ENCODE peak calls at places on chromosome 9, in six cellular contexts. One of them, this sample, is unnamed.

GRCh38 chr9:115359011-115359780 is 241.2 kb upstream of the TNC start:
- DNase-seq in effector CD4-positive, alpha-beta T cell: no peak
- DNase-seq in dorsolateral prefrontal cortex: no peak
- DNase-seq in anterior cingulate cortex: no peak
- DNase-seq in GDM1: no peak
- DNase-seq in fibroblast of the conjunctiva: no peak
- DNase-seq in this sample: no peak

GRCh38 chr9:106859957-106860715 is 2.8 kb upstream of the ZNF462 start:
- DNase-seq in effector CD4-positive, alpha-beta T cell: no peak
- DNase-seq in GDM1: no peak
- DNase-seq in fibroblast of the conjunctiva: no peak
- DNase-seq in dorsolateral prefrontal cortex: no peak
- DNase-seq in anterior cingulate cortex: no peak
- DNase-seq in this sample: no peak

GRCh38 chr9:134052491-134052890 is 15.3 kb downstream of the BRD3 start:
- DNase-seq in fibroblast of the conjunctiva: no peak
- DNase-seq in dorsolateral prefrontal cortex: no peak
- DNase-seq in effector CD4-positive, alpha-beta T cell: no peak
- DNase-seq in anterior cingulate cortex: no peak
- DNase-seq in GDM1: no peak
- DNase-seq in this sample: no peak

GRCh38 chr9:12846035-12846434 is 71.2 kb downstream of the LURAP1L start:
- DNase-seq in GDM1: no peak
- DNase-seq in fibroblast of the conjunctiva: no peak
- DNase-seq in dorsolateral prefrontal cortex: no peak
- DNase-seq in effector CD4-positive, alpha-beta T cell: no peak
- DNase-seq in anterior cingulate cortex: no peak
- DNase-seq in this sample: no peak

GRCh38 chr9:22986556-22986955 is 539.9 kb downstream of the DMRTA1 start:
- DNase-seq in fibroblast of the conjunctiva: no peak
- DNase-seq in effector CD4-positive, alpha-beta T cell: no peak
- DNase-seq in dorsolateral prefrontal cortex: no peak
- DNase-seq in anterior cingulate cortex: no peak
- DNase-seq in GDM1: no peak
- DNase-seq in this sample: no peak

GRCh38 chr9:136693490-136694162 is 6.4 kb upstream of the AGPAT2 start:
- DNase-seq in GDM1: no peak
- DNase-seq in dorsolateral prefrontal cortex: no peak
- DNase-seq in fibroblast of the conjunctiva: no peak
- DNase-seq in effector CD4-positive, alpha-beta T cell: no peak
- DNase-seq in anterior cingulate cortex: no peak
- DNase-seq in this sample: no peak

GRCh38 chr9:80359941-80360881 is 788.4 kb downstream of the TLE4 start:
- DNase-seq in GDM1: no peak
- DNase-seq in fibroblast of the conjunctiva: no peak
- DNase-seq in anterior cingulate cortex: no peak
- DNase-seq in effector CD4-positive, alpha-beta T cell: no peak
- DNase-seq in dorsolateral prefrontal cortex: no peak
- DNase-seq in this sample: no peak

GRCh38 chr9:117276444-117276843 is 138.4 kb downstream of the ASTN2 start:
- DNase-seq in fibroblast of the conjunctiva: no peak
- DNase-seq in effector CD4-positive, alpha-beta T cell: no peak
- DNase-seq in dorsolateral prefrontal cortex: no peak
- DNase-seq in GDM1: no peak
- DNase-seq in anterior cingulate cortex: no peak
- DNase-seq in this sample: no peak

GRCh38 chr9:135736265-135736978 is 34.4 kb downstream of the KCNT1 start:
- DNase-seq in effector CD4-positive, alpha-beta T cell: no peak
- DNase-seq in dorsolateral prefrontal cortex: no peak
- DNase-seq in anterior cingulate cortex: no peak
- DNase-seq in GDM1: no peak
- DNase-seq in fibroblast of the conjunctiva: no peak
- DNase-seq in this sample: no peak

GRCh38 chr9:37656936-37657335 is 6.2 kb downstream of the FRMPD1 start:
- DNase-seq in fibroblast of the conjunctiva: no peak
- DNase-seq in effector CD4-positive, alpha-beta T cell: no peak
- DNase-seq in anterior cingulate cortex: no peak
- DNase-seq in dorsolateral prefrontal cortex: no peak
- DNase-seq in GDM1: no peak
- DNase-seq in this sample: no peak

GRCh38 chr9:116100711-116101111 is 52.9 kb upstream of the PAPPA start:
- DNase-seq in anterior cingulate cortex: no peak
- DNase-seq in GDM1: no peak
- DNase-seq in fibroblast of the conjunctiva: no peak
- DNase-seq in dorsolateral prefrontal cortex: no peak
- DNase-seq in effector CD4-positive, alpha-beta T cell: no peak
- DNase-seq in this sample: no peak

GRCh38 chr9:14616188-14616982 is 76.8 kb downstream of the ZDHHC21 start:
- DNase-seq in dorsolateral prefrontal cortex: no peak
- DNase-seq in fibroblast of the conjunctiva: peak; percentile 65
- DNase-seq in effector CD4-positive, alpha-beta T cell: no peak
- DNase-seq in anterior cingulate cortex: no peak
- DNase-seq in GDM1: no peak
- DNase-seq in this sample: no peak

GRCh38 chr9:114385412-114386181 is 2.2 kb downstream of the AKNA start:
- DNase-seq in fibroblast of the conjunctiva: peak; percentile 80
- DNase-seq in GDM1: peak; percentile 86
- DNase-seq in dorsolateral prefrontal cortex: peak; percentile 75
- DNase-seq in effector CD4-positive, alpha-beta T cell: peak; percentile 89
- DNase-seq in anterior cingulate cortex: peak; percentile 33
- DNase-seq in this sample: peak; percentile 95

GRCh38 chr9:29208670-29209069 is 1635.4 kb upstream of the C9orf72 start:
- DNase-seq in anterior cingulate cortex: no peak
- DNase-seq in GDM1: no peak
- DNase-seq in dorsolateral prefrontal cortex: no peak
- DNase-seq in fibroblast of the conjunctiva: no peak
- DNase-seq in effector CD4-positive, alpha-beta T cell: no peak
- DNase-seq in this sample: no peak

GRCh38 chr9:127684576-127684975 is 22.2 kb upstream of the CFAP157 start:
- DNase-seq in anterior cingulate cortex: no peak
- DNase-seq in fibroblast of the conjunctiva: peak; percentile 38
- DNase-seq in dorsolateral prefrontal cortex: no peak
- DNase-seq in GDM1: no peak
- DNase-seq in effector CD4-positive, alpha-beta T cell: no peak
- DNase-seq in this sample: no peak

GRCh38 chr9:127279717-127280285 is 15.2 kb downstream of the GARNL3 start:
- DNase-seq in anterior cingulate cortex: no peak
- DNase-seq in dorsolateral prefrontal cortex: no peak
- DNase-seq in GDM1: no peak
- DNase-seq in fibroblast of the conjunctiva: no peak
- DNase-seq in effector CD4-positive, alpha-beta T cell: no peak
- DNase-seq in this sample: no peak

GRCh38 chr9:137188490-137189296 is at the start of the genes ANAPC2 and SSNA1:
- DNase-seq in dorsolateral prefrontal cortex: peak; percentile 91
- DNase-seq in GDM1: peak; percentile 92
- DNase-seq in effector CD4-positive, alpha-beta T cell: peak; percentile 93
- DNase-seq in anterior cingulate cortex: peak; percentile 89
- DNase-seq in fibroblast of the conjunctiva: peak; percentile 88
- DNase-seq in this sample: peak; percentile 89